ENCODE peak calls at places on chromosome 21, in four cellular contexts. N, W, C and G are unnamed samples.

GRCh38 chr21:44428281-44428942 is 26.9 kb upstream of the LRRC3 start:
- DNase-seq in N (no peak), W (peak), C (no peak), G (peak)

GRCh38 chr21:31198575-31198974 is 145.5 kb downstream of the TIAM1 start:
- DNase-seq in N (peak), W (no peak), C (peak), G (no peak)

GRCh38 chr21:44397431-44398031 is 44.1 kb downstream of the TRPM2 start:
- DNase-seq in W (no peak), C (no peak), N (no peak), G (no peak)

GRCh38 chr21:34510148-34511142 is 1.6 kb downstream of the KCNE1 start:
- DNase-seq in W (no peak), N (peak), C (peak), G (peak)

GRCh38 chr21:32599146-32599925 is 12.8 kb downstream of the CFAP298 start:
- DNase-seq in W (no peak), N (no peak), C (no peak), G (no peak)

GRCh38 chr21:44065428-44065827 is 41.8 kb upstream of the PWP2 start:
- DNase-seq in N (peak), C (peak), W (peak), G (peak)

GRCh38 chr21:27035791-27036190 is 68.9 kb upstream of the ADAMTS5 start:
- DNase-seq in N (no peak), W (no peak), C (no peak), G (no peak)

GRCh38 chr21:45363921-45364463 is 41.0 kb upstream of the COL18A1 start:
- DNase-seq in W (no peak), C (peak), N (peak), G (peak)

GRCh38 chr21:26185021-26185420 is 14.5 kb upstream of the APP start:
- DNase-seq in W (no peak), C (no peak), N (peak), G (no peak)

GRCh38 chr21:17602874-17603273 is 9.8 kb downstream of the BTG3 start:
- DNase-seq in N (peak), W (no peak), C (peak), G (no peak)

GRCh38 chr21:45454081-45454923 is 49.3 kb downstream of the COL18A1 start:
- DNase-seq in C (no peak), W (no peak), N (peak), G (peak)

GRCh38 chr21:18144341-18144740 is 100.3 kb upstream of the CHODL start:
- DNase-seq in C (no peak), N (no peak), W (no peak), G (no peak)

GRCh38 chr21:25732091-25732760 is 2.5 kb downstream of the ATP5PF start:
- DNase-seq in C (no peak), N (no peak), W (no peak), G (no peak)

GRCh38 chr21:34534522-34534921 is 22.5 kb upstream of the KCNE1 start:
- DNase-seq in W (no peak), C (no peak), N (peak), G (no peak)

GRCh38 chr21:15732290-15732995 is 2.7 kb downstream of the USP25 start:
- DNase-seq in C (no peak), N (peak), W (no peak), G (no peak)

GRCh38 chr21:45824546-45825208 is 156.9 kb upstream of the COL6A1 start:
- DNase-seq in N (no peak), W (no peak), C (no peak), G (no peak)

GRCh38 chr21:43975469-43976098 is 36.5 kb upstream of the TRAPPC10 start:
- DNase-seq in W (peak), N (peak), C (peak), G (peak)

GRCh38 chr21:46503922-46504539 is 45.3 kb downstream of the DIP2A start:
- DNase-seq in W (no peak), C (no peak), N (no peak), G (no peak)

GRCh38 chr21:17889171-17889570 is 70.0 kb upstream of the C21orf91 start:
- DNase-seq in W (no peak), C (no peak), N (no peak), G (no peak)

GRCh38 chr21:33684923-33685560 is 42.7 kb downstream of the ITSN1 start:
- DNase-seq in C (peak), N (no peak), W (no peak), G (no peak)

DNA sequence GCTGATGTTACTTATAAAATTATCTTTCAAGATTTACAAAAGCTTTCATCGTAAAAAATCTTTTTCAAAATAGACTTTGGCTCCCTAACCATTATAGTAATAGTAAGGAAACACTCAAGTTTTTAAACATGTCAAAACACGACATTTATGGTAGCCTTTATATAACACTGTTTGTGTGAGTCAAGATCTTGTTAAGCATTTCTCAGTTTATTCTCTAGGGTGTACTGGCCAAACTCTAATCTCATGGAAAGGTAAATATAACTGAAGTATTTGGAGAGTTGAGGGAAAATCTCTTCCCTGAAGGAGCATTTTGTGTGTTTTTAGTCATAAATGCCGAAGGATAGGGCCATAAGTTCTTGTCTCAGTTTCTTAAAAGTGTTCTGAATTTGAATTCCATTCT is 790.9 kb upstream of the NCAM2 start:
- DNase-seq in N (no peak), W (no peak), C (no peak), G (no peak)
- H3K4me3 ChIP-seq in N (no peak), W (no peak), C (no peak), G (no peak)

DNA sequence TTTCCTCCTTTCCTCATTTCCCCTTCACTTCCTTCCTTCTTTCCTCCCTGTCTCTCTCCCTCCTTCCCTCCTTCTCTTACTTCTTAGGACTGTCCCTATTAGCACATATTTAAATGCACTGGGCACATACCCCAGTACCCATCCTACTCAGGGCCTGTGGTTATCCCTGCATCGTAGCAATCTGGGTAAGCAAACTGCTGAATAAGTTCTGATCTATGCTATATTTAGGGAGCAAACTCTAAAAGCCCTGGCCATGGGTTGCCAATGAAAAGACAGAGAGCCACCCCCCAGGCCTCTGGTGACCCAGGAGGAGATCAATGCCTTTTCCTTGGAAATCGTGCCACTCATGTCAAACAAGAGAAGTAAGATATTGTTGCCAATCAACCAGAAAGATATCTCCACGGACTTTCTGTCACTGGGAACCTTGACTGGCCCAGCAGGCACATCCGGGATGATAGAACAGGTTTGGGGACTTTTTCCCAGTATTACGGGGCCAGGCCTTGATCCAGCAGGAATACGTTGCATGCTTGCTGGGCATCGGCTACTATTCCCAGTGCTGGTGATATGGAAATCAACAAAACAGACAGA is 5.4 kb downstream of the FAM3B start:
- DNase-seq in W (no peak), N (no peak), C (no peak), G (no peak)
- H3K4me3 ChIP-seq in W (no peak), N (no peak), C (no peak), G (no peak)

GRCh38 chr21:41729701-41730368 is 37.0 kb downstream of the RIPK4 start:
- DNase-seq in N (no peak), C (no peak), W (no peak), G (no peak)
- H3K4me3 ChIP-seq in N (no peak), C (no peak), W (no peak), G (no peak)

DNA sequence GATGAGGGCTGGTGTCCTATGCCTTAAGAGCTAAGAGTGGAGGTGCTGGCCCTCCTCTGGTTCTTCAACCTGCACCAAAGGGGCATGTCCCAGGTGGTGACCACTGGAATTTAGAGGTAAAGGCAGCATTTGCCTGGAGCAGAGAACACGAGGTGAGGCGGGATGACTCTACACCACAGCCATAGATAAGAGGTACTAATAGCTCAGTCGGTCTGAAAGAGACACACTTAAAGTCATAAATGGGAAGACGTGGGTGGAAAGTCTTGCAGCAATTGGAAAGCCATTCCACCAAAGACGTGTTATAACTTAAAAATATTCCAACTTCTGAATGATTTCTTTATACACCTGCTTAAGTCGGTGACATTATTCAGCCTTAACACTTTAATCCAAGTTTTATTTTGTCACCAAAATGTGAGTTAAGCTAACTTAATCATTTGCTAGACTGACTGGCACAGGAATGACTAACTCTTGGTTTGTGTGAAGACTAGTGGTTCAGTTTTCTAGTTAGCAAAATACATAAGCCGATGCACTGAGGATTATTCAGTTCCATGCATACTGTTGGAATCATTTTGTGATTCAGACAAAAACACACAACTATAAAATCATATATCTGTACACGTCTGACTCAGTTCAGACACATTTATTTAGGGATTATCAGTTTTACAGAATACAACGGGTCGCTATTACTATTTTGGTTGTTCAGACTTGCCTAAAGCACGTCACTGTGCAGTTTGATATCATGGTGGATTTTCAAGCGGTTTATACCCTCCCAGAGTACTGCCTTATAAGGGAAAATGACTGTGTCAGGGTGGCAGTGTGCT is 4.6 kb upstream of the ETS2 start:
- DNase-seq in C (no peak), N (no peak), W (no peak), G (no peak)
- H3K4me3 ChIP-seq in C (no peak), N (no peak), W (no peak), G (no peak)

DNA sequence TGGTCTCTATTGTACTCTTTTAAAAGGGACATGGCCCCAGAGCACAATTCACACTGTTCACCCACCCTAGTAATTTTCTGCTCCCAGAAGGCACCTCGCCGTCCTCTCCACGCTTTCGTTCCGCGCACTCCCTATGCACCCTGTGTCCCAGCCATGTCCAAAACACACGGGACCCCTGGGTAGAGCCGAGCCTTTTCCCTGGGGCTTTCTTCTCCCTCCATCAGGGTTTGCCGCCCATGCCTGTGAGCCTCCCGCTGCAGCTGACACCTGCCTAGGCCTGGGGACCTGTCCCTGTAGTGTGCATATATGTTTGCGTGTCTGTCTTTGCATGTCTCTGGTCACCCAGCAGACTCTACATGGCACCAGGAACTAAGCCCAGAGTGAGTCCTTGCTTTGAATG is 302.7 kb downstream of the PCP4 start:
- DNase-seq in C (no peak), W (no peak), N (no peak), G (no peak)
- H3K4me3 ChIP-seq in C (no peak), W (no peak), N (no peak), G (no peak)